ENCODE peak calls at places on chromosomes 5 and 9, in four cellular contexts. F is nephron progenitor cell, V is ureter, M is T-helper 2 cell. I is an unnamed sample.

GRCh38 chr5:15388856-15389255 is 111.1 kb upstream of the FBXL7 start:
- DNase-seq in M (no peak), V (no peak), F (no peak), I (no peak)

GRCh38 chr5:13745508-13745907 is 199.0 kb downstream of the DNAH5 start:
- DNase-seq in F (no peak), V (no peak), M (no peak), I (no peak)

GRCh38 chr5:16810503-16810854 is 125.6 kb downstream of the MYO10 start:
- DNase-seq in V (no peak), F (no peak), M (no peak), I (no peak)

GRCh38 chr5:179151521-179152118 is 91.4 kb downstream of the ZNF354C start:
- DNase-seq in V (no peak), M (no peak), F (no peak), I (no peak)

GRCh38 chr9:137034709-137035506 is 3.0 kb upstream of the FUT7 start:
- DNase-seq in M (peak; percentile 78), F (peak; percentile 89), V (peak; percentile 86), I (peak; percentile 92)

GRCh38 chr5:137186759-137187461 is 312.2 kb downstream of the SPOCK1 start:
- DNase-seq in F (no peak), M (no peak), V (no peak), I (no peak)

GRCh38 chr5:148828461-148829247 is 2.2 kb downstream of the ADRB2 start:
- DNase-seq in V (no peak), M (no peak), F (no peak), I (no peak)

GRCh38 chr9:120742951-120743416 is 28.7 kb upstream of the MEGF9 start:
- DNase-seq in F (peak; percentile 7), V (no peak), M (peak; percentile 8), I (peak; percentile 60)

GRCh38 chr5:157464518-157465171 is 4.6 kb downstream of the NIPAL4 start:
- DNase-seq in M (no peak), F (no peak), V (peak; percentile 82), I (no peak)

GRCh38 chr5:32852535-32852934 is 141.4 kb downstream of the NPR3 start:
- DNase-seq in M (no peak), V (no peak), F (peak; percentile 70), I (peak; percentile 78)

GRCh38 chr5:140014751-140015150 is 28.3 kb downstream of the NRG2 start:
- DNase-seq in F (no peak), V (no peak), M (no peak), I (no peak)

GRCh38 chr5:367358-368130 is 46.0 kb downstream of the AHRR start:
- DNase-seq in M (no peak), F (no peak), V (peak; percentile 32), I (no peak)

GRCh38 chr9:133141833-133142594 is 21.0 kb upstream of the RALGDS start:
- DNase-seq in M (peak; percentile 88), V (no peak), F (no peak), I (no peak)

GRCh38 chr9:385818-386398 is 171.2 kb downstream of the DOCK8 start:
- DNase-seq in F (peak; percentile 65), V (peak; percentile 57), M (no peak), I (peak; percentile 76)

GRCh38 chr9:72476617-72477375 is 44.6 kb upstream of the TMC1 start:
- DNase-seq in M (no peak), V (no peak), F (no peak), I (no peak)

GRCh38 chr9:131020862-131021261 is 11.9 kb downstream of the LAMC3 start:
- DNase-seq in V (no peak), M (no peak), F (no peak), I (no peak)

GRCh38 chr5:54013556-54014157 is 296.7 kb downstream of the ARL15 start:
- DNase-seq in F (no peak), V (no peak), M (no peak), I (no peak)

GRCh38 chr9:70488098-70488792 is 73.8 kb upstream of the KLF9 start:
- DNase-seq in F (no peak), M (no peak), V (no peak), I (no peak)

GRCh38 chr9:70262384-70262783 is 3.6 kb downstream of the SMC5 start:
- DNase-seq in F (no peak), M (no peak), V (no peak), I (no peak)

GRCh38 chr5:73196201-73196600 is 23.2 kb downstream of the TMEM174 start:
- DNase-seq in V (no peak), F (no peak), M (no peak), I (no peak)

GRCh38 chr5:52809884-52810283 is 22.2 kb downstream of the ITGA1 start:
- DNase-seq in M (no peak), V (no peak), F (no peak), I (no peak)

GRCh38 chr9:112179816-112180215 is 4.7 kb upstream of the SUSD1 start:
- DNase-seq in M (no peak), F (no peak), V (no peak), I (no peak)

GRCh38 chr5:133811168-133811567 is 157.3 kb downstream of the C5orf15 start:
- DNase-seq in M (no peak), V (no peak), F (no peak), I (no peak)

GRCh38 chr9:109466623-109467590 is 31.2 kb downstream of the PTPN3 start:
- DNase-seq in F (no peak), V (no peak), M (no peak), I (no peak)

GRCh38 chr9:112819635-112820496 is 69.3 kb downstream of the SNX30 start:
- DNase-seq in M (no peak), F (peak; percentile 36), V (no peak), I (peak; percentile 76)

I was measured in neural progenitor cell.